ENCODE peak calls at places on chromosome 6, in seven cellular contexts. U, G, J, F, H, X and S are unnamed samples.

GRCh38 chr6:27871919-27872633 is 40.1 kb downstream of the OR2B2 start:
- DNase-seq in X (peak), J (peak), G (peak), H (peak), F (peak), U (peak), S (peak)

GRCh38 chr6:170147832-170148708 is 142.8 kb downstream of the DLL1 start:
- DNase-seq in U (no peak), G (no peak), H (no peak), X (peak), F (no peak), J (no peak), S (peak)

GRCh38 chr6:139407718-139408222 is 33.3 kb upstream of the CITED2 start:
- DNase-seq in U (no peak), F (no peak), H (peak), J (no peak), X (no peak), G (peak), S (peak)

GRCh38 chr6:3265671-3266070 is 6.9 kb downstream of the PSMG4 start:
- DNase-seq in U (no peak), F (no peak), G (no peak), J (no peak), X (no peak), H (no peak), S (no peak)

GRCh38 chr6:31710490-31711219 is 4.0 kb downstream of the LY6G6F start:
- DNase-seq in G (no peak), F (no peak), H (no peak), J (no peak), U (no peak), X (no peak), S (no peak)

GRCh38 chr6:144019929-144020328 is 11.9 kb upstream of the PLAGL1 start:
- DNase-seq in G (no peak), H (no peak), J (no peak), F (no peak), U (no peak), X (no peak), S (no peak)

GRCh38 chr6:89828988-89829590 is 591 bp upstream of the CASP8AP2 start:
- DNase-seq in J (no peak), F (no peak), H (peak), G (no peak), U (no peak), X (no peak), S (no peak)

GRCh38 chr6:9851541-9852380 is 563.1 kb downstream of the TFAP2A start:
- DNase-seq in H (no peak), J (no peak), G (no peak), X (no peak), F (no peak), U (no peak), S (no peak)

GRCh38 chr6:5163233-5163632 is 78.1 kb downstream of the PPP1R3G start:
- DNase-seq in H (no peak), J (no peak), U (no peak), X (no peak), G (no peak), F (no peak), S (no peak)

GRCh38 chr6:166333172-166333995 is 9.0 kb downstream of the SFT2D1 start:
- DNase-seq in X (peak), F (no peak), J (no peak), U (no peak), H (no peak), G (no peak), S (no peak)

GRCh38 chr6:90442366-90442765 is 144.5 kb downstream of the MAP3K7 start:
- DNase-seq in J (no peak), G (no peak), X (no peak), U (no peak), H (no peak), F (no peak), S (no peak)

GRCh38 chr6:135402311-135402710 is 95.2 kb downstream of the AHI1 start:
- DNase-seq in H (no peak), X (no peak), U (no peak), G (no peak), J (no peak), F (no peak), S (no peak)

GRCh38 chr6:25962368-25963127 is at the start of gene TRIM38:
- DNase-seq in J (peak), U (peak), H (peak), F (peak), X (no peak), G (peak), S (peak)

GRCh38 chr6:52994789-52995078 is 350 bp downstream of the GSTA4 start:
- DNase-seq in X (peak), G (no peak), H (peak), U (peak), F (peak), J (no peak), S (no peak)

GRCh38 chr6:139429559-139430150 is 55.2 kb upstream of the CITED2 start:
- DNase-seq in H (no peak), J (no peak), G (no peak), X (no peak), U (no peak), F (no peak), S (peak)

GRCh38 chr6:72619883-72620696 is 1.8 kb upstream of the KCNQ5 start:
- DNase-seq in H (peak), X (peak), G (no peak), J (no peak), U (peak), F (peak), S (peak)

GRCh38 chr6:80142586-80142985 is 36.1 kb downstream of the BCKDHB start:
- DNase-seq in F (no peak), H (no peak), J (no peak), U (no peak), X (no peak), G (peak), S (no peak)

GRCh38 chr6:134764741-134765140 is 185.2 kb downstream of the ALDH8A1 start:
- DNase-seq in J (no peak), F (no peak), U (no peak), G (no peak), H (no peak), X (no peak), S (no peak)

GRCh38 chr6:12343440-12344162 is 53.4 kb downstream of the EDN1 start:
- DNase-seq in J (no peak), F (no peak), U (peak), H (peak), X (no peak), G (no peak), S (peak)

GRCh38 chr6:79450984-79451383 is 86.2 kb downstream of the LCA5 start:
- DNase-seq in G (no peak), X (no peak), J (no peak), F (no peak), H (no peak), U (no peak), S (no peak)